ENCODE peak calls at places on chromosomes 13 and 19, in four cellular contexts. I, M, J and E are unnamed samples.

GRCh38 chr13:91459485-91459884 is 61.1 kb downstream of the GPC5 start:
- DNase-seq in M (no peak), I (no peak), J (no peak), E (no peak)

GRCh38 chr19:38229585-38230073 is 5.6 kb upstream of the DPF1 start:
- DNase-seq in J (peak; percentile 56), I (peak; percentile 76), M (no peak), E (peak; percentile 68)

GRCh38 chr19:16185925-16186234 is 670 bp downstream of the FAM32A start:
- DNase-seq in J (no peak), M (no peak), I (no peak), E (no peak)

GRCh38 chr13:41649659-41650058 is 192.3 kb downstream of the RGCC start:
- DNase-seq in J (no peak), I (no peak), M (no peak), E (no peak)

GRCh38 chr13:77112961-77113360 is 86.0 kb upstream of the FBXL3 start:
- DNase-seq in J (no peak), I (no peak), M (no peak), E (no peak)

GRCh38 chr19:42693760-42694350 is 46.4 kb downstream of the PSG3 start:
- DNase-seq in M (no peak), J (no peak), I (no peak), E (no peak)

GRCh38 chr19:42316223-42317211 is 3.4 kb downstream of the TMEM145 start:
- DNase-seq in I (peak; percentile 80), J (no peak), M (no peak), E (no peak)

GRCh38 chr19:16026131-16026530 is 50.2 kb upstream of the TPM4 start:
- DNase-seq in I (peak; percentile 48), M (no peak), J (no peak), E (no peak)

GRCh38 chr13:49980266-49980665 is 16.6 kb upstream of the TRIM13 start:
- DNase-seq in I (no peak), M (no peak), J (no peak), E (no peak)

GRCh38 chr19:46574533-46574932 is 26.6 kb upstream of the CALM3 start:
- DNase-seq in J (no peak), I (no peak), M (no peak), E (no peak)

GRCh38 chr19:51338563-51339312 is 3.2 kb downstream of the VSIG10L start:
- DNase-seq in J (peak; percentile 78), M (peak; percentile 86), I (peak; percentile 93), E (peak; percentile 82)

GRCh38 chr19:1264801-1265610 is 4.1 kb upstream of the CIRBP start:
- DNase-seq in M (no peak), I (peak; percentile 82), J (peak; percentile 72), E (peak; percentile 72)

GRCh38 chr19:4636151-4636717 is 3.1 kb upstream of the TNFAIP8L1 start:
- DNase-seq in I (peak; percentile 86), J (peak; percentile 74), M (peak; percentile 26), E (peak; percentile 83)

GRCh38 chr13:114022309-114022669 is 48.4 kb upstream of the C13orf46 start:
- DNase-seq in I (no peak), M (no peak), J (no peak), E (no peak)

GRCh38 chr13:33918199-33918932 is 100.4 kb downstream of the RFC3 start:
- DNase-seq in I (no peak), M (no peak), J (no peak), E (no peak)

GRCh38 chr19:50380137-50380536 is 3.9 kb downstream of the NR1H2 start:
- DNase-seq in I (peak; percentile 59), M (no peak), J (no peak), E (no peak)

GRCh38 chr19:49231389-49231788 is 73.8 kb downstream of the TRPM4 start:
- DNase-seq in J (no peak), M (no peak), I (no peak), E (no peak)

GRCh38 chr19:6032381-6032780 is 54.4 kb upstream of the RANBP3 start:
- DNase-seq in I (peak; percentile 12), M (no peak), J (no peak), E (no peak)

GRCh38 chr13:99973163-99973785 is 1.7 kb upstream of the ZIC5 start:
- DNase-seq in J (no peak), M (no peak), I (no peak), E (no peak)

GRCh38 chr13:52006491-52007245 is 4.6 kb downstream of the ATP7B start:
- DNase-seq in J (no peak), I (no peak), M (no peak), E (no peak)

GRCh38 chr13:111029957-111030609 is 85.0 kb upstream of the ARHGEF7 start:
- DNase-seq in I (no peak), M (no peak), J (no peak), E (no peak)

GRCh38 chr19:28239270-28239669 is 973.7 kb downstream of the UQCRFS1 start:
- DNase-seq in I (no peak), M (no peak), J (no peak), E (no peak)

GRCh38 chr19:5216141-5216847 is 124.3 kb downstream of the PTPRS start:
- DNase-seq in I (no peak), M (no peak), J (no peak), E (no peak)

GRCh38 chr19:3345850-3346460 is 20.4 kb upstream of the NFIC start:
- DNase-seq in M (no peak), I (no peak), J (no peak), E (no peak)

GRCh38 chr19:3343619-3344502 is 22.5 kb upstream of the NFIC start:
- DNase-seq in M (peak; percentile 90), I (peak; percentile 92), J (peak; percentile 83), E (peak; percentile 76)

GRCh38 chr19:3342246-3342645 is 24.1 kb upstream of the NFIC start:
- DNase-seq in J (no peak), I (no peak), M (no peak), E (no peak)

GRCh38 chr19:3346677-3347353 is 19.6 kb upstream of the NFIC start:
- DNase-seq in J (peak; percentile 79), M (peak; percentile 44), I (peak; percentile 76), E (peak; percentile 69)

GRCh38 chr19:3344608-3345598 is 21.5 kb upstream of the NFIC start:
- DNase-seq in M (no peak), I (no peak), J (no peak), E (no peak)
- H3K27ac ChIP-seq in M (peak overlapping the region; percentile 75), I (peak overlapping the region; percentile 19), J (peak overlapping the region; percentile 84), E (peak overlapping the region; percentile 80)

GRCh38 chr19:12293771-12294307 is 844 bp downstream of the ZNF44 start:
- DNase-seq in J (peak; percentile 50), M (peak; percentile 44), I (peak; percentile 95), E (peak; percentile 53)

GRCh38 chr19:12295191-12295590 is 508 bp upstream of the ZNF44 start:
- DNase-seq in M (no peak), I (no peak), J (no peak), E (no peak)

GRCh38 chr19:12289790-12290065 is 5.0 kb downstream of the ZNF44 start:
- DNase-seq in I (no peak), J (no peak), M (no peak), E (no peak)

DNA sequence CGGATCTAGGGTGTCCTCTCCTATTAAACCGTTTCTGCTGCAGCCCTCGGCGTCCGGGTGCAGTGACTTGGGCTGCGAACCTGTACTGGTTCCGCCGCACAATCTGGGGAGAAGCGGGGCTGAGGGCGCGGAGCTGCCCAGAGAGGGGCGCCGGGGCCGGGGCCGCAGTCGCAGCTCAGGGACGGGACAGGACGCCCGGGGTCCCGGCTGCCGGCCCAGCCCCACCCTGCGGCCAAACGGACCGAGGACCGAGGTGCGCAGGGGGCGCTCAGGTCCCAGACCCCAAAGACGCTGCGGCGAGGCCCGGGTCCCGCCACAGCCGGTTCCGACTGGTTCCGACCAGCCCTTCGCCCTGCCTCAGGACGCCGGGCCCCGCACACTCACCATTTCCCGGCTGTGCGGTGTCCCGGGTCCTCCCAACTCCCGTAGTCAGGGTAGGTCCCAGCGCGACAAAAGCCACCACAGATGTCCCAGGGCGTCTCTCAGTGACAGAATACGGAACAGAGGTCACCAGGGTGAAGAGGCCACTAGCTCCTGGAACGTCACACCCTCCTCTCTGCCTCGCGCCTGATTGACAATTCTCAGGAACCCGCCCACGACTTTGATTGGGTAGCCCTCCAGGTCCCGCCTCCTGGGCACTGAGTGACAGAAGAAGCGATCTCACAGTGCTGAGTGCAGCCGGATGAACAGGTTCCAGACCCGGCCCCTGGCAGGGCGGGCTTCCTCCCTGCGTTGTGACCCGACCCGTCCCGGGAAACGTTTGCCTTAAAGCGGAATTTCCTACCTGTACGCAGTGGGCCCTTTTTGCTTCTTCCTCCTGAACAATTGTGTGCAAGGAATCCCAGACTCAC is at the start of gene ZNF44:
- DNase-seq in I (peak; percentile 98), J (peak; percentile 99), M (peak; percentile 99), E (peak; percentile 99)
- TF ChIP-seq CTCF in I (no peak), J (no peak), M (no peak), E (no peak)

DNA sequence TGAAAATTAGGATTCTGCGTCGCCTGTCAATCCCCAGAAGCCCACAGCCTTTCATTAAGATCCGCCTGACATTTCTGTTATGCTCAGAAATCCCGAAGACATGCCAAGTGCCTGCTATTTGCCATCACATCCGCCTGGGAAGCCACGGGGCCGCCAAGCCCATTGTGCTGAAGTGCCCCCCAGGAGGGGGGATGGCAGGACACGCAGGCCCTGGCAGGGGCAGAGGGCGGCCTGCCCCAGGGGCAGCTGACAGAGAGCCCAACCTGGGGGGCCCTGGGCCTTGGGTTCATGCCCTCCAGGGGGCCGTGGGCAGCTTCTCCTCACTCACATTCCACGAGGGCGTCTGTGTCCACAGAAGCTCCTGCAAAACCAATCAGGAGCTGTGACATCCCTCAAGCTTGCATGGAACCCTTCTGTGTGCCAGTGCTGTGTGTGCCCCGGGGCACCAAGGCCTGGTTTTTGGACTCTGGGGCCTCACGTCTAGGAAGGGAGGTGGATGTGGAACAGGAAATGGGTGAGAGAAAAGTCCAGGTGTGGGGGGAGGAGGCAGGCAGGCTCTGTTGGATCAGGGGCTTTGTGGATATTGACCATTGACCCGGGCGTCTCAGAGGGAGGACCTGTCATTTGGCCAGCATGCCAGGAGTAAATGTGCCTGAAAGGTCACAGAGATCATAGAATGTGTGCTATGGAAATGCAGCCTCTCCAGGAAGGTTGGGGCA is 122.9 kb downstream of the URI1 start:
- DNase-seq in J (no peak), I (peak; percentile 51), M (no peak), E (no peak)
- H3K4me1 ChIP-seq in J (no peaks in the 10 kb centered on the region), I (no peaks in the 10 kb centered on the region), M (peaks cover 4% of the 10 kb centered on the region), E (no peaks in the 10 kb centered on the region)

GRCh38 chr19:32342695-32343094 is 2.7 kb upstream of the ZNF507 start:
- DNase-seq in M (no peak), J (no peak), I (no peak), E (no peak)

GRCh38 chr19:32339988-32340874 is 5.2 kb upstream of the ZNF507 start:
- DNase-seq in M (peak; percentile 59), I (peak; percentile 77), J (peak; percentile 68), E (peak; percentile 68)

GRCh38 chr19:32346901-32347300 is 1.5 kb downstream of the ZNF507 start:
- DNase-seq in M (no peak), I (no peak), J (no peak), E (no peak)

GRCh38 chr19:32345261-32346207 is at the start of gene ZNF507:
- DNase-seq in I (peak; percentile 92), J (peak; percentile 83), M (peak; percentile 76), E (peak; percentile 82)

DNA sequence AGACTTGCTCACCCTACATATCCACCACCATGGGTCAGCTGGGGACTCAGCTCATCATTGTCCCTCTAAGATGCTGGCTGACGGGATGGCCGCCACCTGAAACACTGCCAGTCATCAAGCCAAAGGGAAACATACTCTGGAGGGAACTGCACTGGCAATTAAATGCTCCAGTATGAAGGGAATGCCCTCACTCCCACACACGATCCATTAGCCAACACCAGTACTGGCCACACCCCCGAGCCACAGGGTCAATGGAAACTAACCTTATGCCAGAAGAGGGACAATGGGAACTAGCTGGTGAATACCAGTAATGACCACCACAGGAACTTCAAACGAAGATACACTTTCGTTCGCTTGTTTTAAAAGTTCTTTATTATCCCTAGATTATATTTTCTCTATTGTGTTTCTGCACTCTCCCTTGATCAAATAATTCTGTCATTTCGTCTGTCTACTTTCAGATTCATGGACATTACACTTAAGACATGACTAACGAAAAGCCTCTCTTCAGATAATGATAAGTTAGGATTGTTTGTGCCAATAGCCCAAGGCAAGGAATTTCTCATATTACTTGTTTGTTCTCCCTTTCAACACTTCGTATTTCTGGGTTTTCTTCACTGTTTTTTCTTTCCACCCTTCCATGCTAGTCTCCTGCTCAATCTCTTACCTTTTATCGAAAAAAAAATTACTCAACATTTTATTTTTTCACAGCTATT is 1.7 kb upstream of the ZNF507 start:
- DNase-seq in I (no peak), J (no peak), M (no peak), E (no peak)
- H3K27ac ChIP-seq in I (no peak overlapping the region), J (no peak overlapping the region), M (no peak overlapping the region), E (no peak overlapping the region)